ENCODE peak calls at places on chromosomes 5 and 9, in ten cellular contexts. One of them, this sample, is unnamed.

GRCh38 chr9:116027511-116027910 is 126.1 kb upstream of the PAPPA start:
- DNase-seq in MM.1S: no peak
- DNase-seq in CD4-positive, CD25-positive, alpha-beta regulatory T cell: no peak
- DNase-seq in mammary epithelial cell: peak
- DNase-seq in fibroblast of lung: peak
- DNase-seq in small intestine: no peak
- DNase-seq in heart right ventricle: no peak
- DNase-seq in A549: peak
- DNase-seq in substantia nigra: no peak
- DNase-seq in ascending aorta: no peak
- DNase-seq in this sample: no peak

GRCh38 chr9:27476870-27477269 is 47.2 kb upstream of the IFNK start:
- DNase-seq in fibroblast of lung: no peak
- DNase-seq in substantia nigra: no peak
- DNase-seq in mammary epithelial cell: no peak
- DNase-seq in CD4-positive, CD25-positive, alpha-beta regulatory T cell: no peak
- DNase-seq in A549: no peak
- DNase-seq in heart right ventricle: no peak
- DNase-seq in MM.1S: no peak
- DNase-seq in ascending aorta: no peak
- DNase-seq in small intestine: no peak
- DNase-seq in this sample: no peak

GRCh38 chr9:3751125-3751758 is 225.4 kb upstream of the RFX3 start:
- DNase-seq in MM.1S: peak
- DNase-seq in small intestine: no peak
- DNase-seq in ascending aorta: no peak
- DNase-seq in fibroblast of lung: peak
- DNase-seq in A549: peak
- DNase-seq in CD4-positive, CD25-positive, alpha-beta regulatory T cell: no peak
- DNase-seq in substantia nigra: peak
- DNase-seq in mammary epithelial cell: peak
- DNase-seq in heart right ventricle: no peak
- DNase-seq in this sample: no peak

GRCh38 chr5:139600336-139600949 is 39.3 kb downstream of the UBE2D2 start:
- DNase-seq in small intestine: no peak
- DNase-seq in MM.1S: no peak
- DNase-seq in CD4-positive, CD25-positive, alpha-beta regulatory T cell: no peak
- DNase-seq in A549: peak
- DNase-seq in heart right ventricle: no peak
- DNase-seq in fibroblast of lung: peak
- DNase-seq in mammary epithelial cell: peak
- DNase-seq in substantia nigra: no peak
- DNase-seq in ascending aorta: no peak
- DNase-seq in this sample: no peak

GRCh38 chr5:112861638-112861985 is 525 bp downstream of the SRP19 start:
- DNase-seq in MM.1S: no peak
- DNase-seq in mammary epithelial cell: no peak
- DNase-seq in A549: no peak
- DNase-seq in heart right ventricle: no peak
- DNase-seq in ascending aorta: no peak
- DNase-seq in substantia nigra: no peak
- DNase-seq in CD4-positive, CD25-positive, alpha-beta regulatory T cell: no peak
- DNase-seq in fibroblast of lung: no peak
- DNase-seq in small intestine: no peak
- DNase-seq in this sample: no peak

GRCh38 chr5:150159741-150160179 is 4.1 kb upstream of the PDGFRB start:
- DNase-seq in MM.1S: no peak
- DNase-seq in CD4-positive, CD25-positive, alpha-beta regulatory T cell: no peak
- DNase-seq in heart right ventricle: peak
- DNase-seq in ascending aorta: no peak
- DNase-seq in fibroblast of lung: peak
- DNase-seq in A549: no peak
- DNase-seq in mammary epithelial cell: no peak
- DNase-seq in small intestine: no peak
- DNase-seq in substantia nigra: no peak
- DNase-seq in this sample: no peak

GRCh38 chr5:78497573-78498533 is 137.4 kb downstream of the SCAMP1 start:
- DNase-seq in A549: no peak
- DNase-seq in heart right ventricle: no peak
- DNase-seq in ascending aorta: no peak
- DNase-seq in fibroblast of lung: no peak
- DNase-seq in CD4-positive, CD25-positive, alpha-beta regulatory T cell: no peak
- DNase-seq in MM.1S: peak
- DNase-seq in small intestine: no peak
- DNase-seq in substantia nigra: no peak
- DNase-seq in mammary epithelial cell: no peak
- DNase-seq in this sample: peak

GRCh38 chr5:78908173-78908901 is 76.8 kb downstream of the ARSB start:
- DNase-seq in mammary epithelial cell: no peak
- DNase-seq in small intestine: peak
- DNase-seq in substantia nigra: peak
- DNase-seq in ascending aorta: no peak
- DNase-seq in fibroblast of lung: peak
- DNase-seq in MM.1S: no peak
- DNase-seq in A549: no peak
- DNase-seq in heart right ventricle: peak
- DNase-seq in CD4-positive, CD25-positive, alpha-beta regulatory T cell: no peak
- DNase-seq in this sample: no peak

GRCh38 chr5:63233906-63234305 is 655.3 kb downstream of the LRRC70 start:
- DNase-seq in heart right ventricle: no peak
- DNase-seq in A549: no peak
- DNase-seq in fibroblast of lung: peak
- DNase-seq in small intestine: no peak
- DNase-seq in mammary epithelial cell: no peak
- DNase-seq in substantia nigra: no peak
- DNase-seq in CD4-positive, CD25-positive, alpha-beta regulatory T cell: no peak
- DNase-seq in ascending aorta: no peak
- DNase-seq in MM.1S: no peak
- DNase-seq in this sample: no peak

GRCh38 chr5:143041461-143041860 is 271.3 kb downstream of the ARHGAP26 start:
- DNase-seq in CD4-positive, CD25-positive, alpha-beta regulatory T cell: no peak
- DNase-seq in heart right ventricle: no peak
- DNase-seq in fibroblast of lung: no peak
- DNase-seq in small intestine: no peak
- DNase-seq in A549: no peak
- DNase-seq in MM.1S: no peak
- DNase-seq in substantia nigra: no peak
- DNase-seq in mammary epithelial cell: no peak
- DNase-seq in ascending aorta: no peak
- DNase-seq in this sample: no peak

GRCh38 chr9:129826344-129826743 is 2.4 kb upstream of the TOR1A start:
- DNase-seq in MM.1S: no peak
- DNase-seq in A549: no peak
- DNase-seq in CD4-positive, CD25-positive, alpha-beta regulatory T cell: no peak
- DNase-seq in heart right ventricle: no peak
- DNase-seq in small intestine: no peak
- DNase-seq in substantia nigra: no peak
- DNase-seq in ascending aorta: no peak
- DNase-seq in mammary epithelial cell: no peak
- DNase-seq in fibroblast of lung: no peak
- DNase-seq in this sample: no peak

GRCh38 chr5:170028124-170028523 is 47.8 kb upstream of the INSYN2B start:
- DNase-seq in fibroblast of lung: no peak
- DNase-seq in A549: no peak
- DNase-seq in MM.1S: no peak
- DNase-seq in ascending aorta: no peak
- DNase-seq in small intestine: no peak
- DNase-seq in heart right ventricle: no peak
- DNase-seq in substantia nigra: no peak
- DNase-seq in mammary epithelial cell: no peak
- DNase-seq in CD4-positive, CD25-positive, alpha-beta regulatory T cell: no peak
- DNase-seq in this sample: no peak

GRCh38 chr9:123607987-123608565 is 252.1 kb downstream of the CRB2 start:
- DNase-seq in ascending aorta: no peak
- DNase-seq in heart right ventricle: no peak
- DNase-seq in CD4-positive, CD25-positive, alpha-beta regulatory T cell: no peak
- DNase-seq in A549: no peak
- DNase-seq in fibroblast of lung: no peak
- DNase-seq in substantia nigra: no peak
- DNase-seq in small intestine: no peak
- DNase-seq in MM.1S: peak
- DNase-seq in mammary epithelial cell: no peak
- DNase-seq in this sample: no peak

GRCh38 chr9:92266486-92266885 is 27.0 kb downstream of the IARS1 start:
- DNase-seq in ascending aorta: no peak
- DNase-seq in heart right ventricle: peak
- DNase-seq in mammary epithelial cell: no peak
- DNase-seq in MM.1S: no peak
- DNase-seq in A549: no peak
- DNase-seq in fibroblast of lung: peak
- DNase-seq in substantia nigra: no peak
- DNase-seq in CD4-positive, CD25-positive, alpha-beta regulatory T cell: no peak
- DNase-seq in small intestine: no peak
- DNase-seq in this sample: no peak

GRCh38 chr9:98132806-98133631 is 14.0 kb upstream of the TRIM14 start:
- DNase-seq in CD4-positive, CD25-positive, alpha-beta regulatory T cell: no peak
- DNase-seq in MM.1S: peak
- DNase-seq in substantia nigra: no peak
- DNase-seq in fibroblast of lung: no peak
- DNase-seq in ascending aorta: no peak
- DNase-seq in A549: no peak
- DNase-seq in small intestine: no peak
- DNase-seq in mammary epithelial cell: no peak
- DNase-seq in heart right ventricle: no peak
- DNase-seq in this sample: peak

GRCh38 chr5:4553968-4554367 is 586.2 kb upstream of the ADAMTS16 start:
- DNase-seq in ascending aorta: no peak
- DNase-seq in small intestine: no peak
- DNase-seq in fibroblast of lung: no peak
- DNase-seq in mammary epithelial cell: no peak
- DNase-seq in MM.1S: no peak
- DNase-seq in heart right ventricle: no peak
- DNase-seq in substantia nigra: no peak
- DNase-seq in CD4-positive, CD25-positive, alpha-beta regulatory T cell: no peak
- DNase-seq in A549: no peak
- DNase-seq in this sample: no peak

GRCh38 chr9:99059074-99059894 is 45.6 kb upstream of the TGFBR1 start:
- DNase-seq in CD4-positive, CD25-positive, alpha-beta regulatory T cell: no peak
- DNase-seq in mammary epithelial cell: no peak
- DNase-seq in MM.1S: no peak
- DNase-seq in substantia nigra: peak
- DNase-seq in ascending aorta: peak
- DNase-seq in heart right ventricle: peak
- DNase-seq in A549: no peak
- DNase-seq in small intestine: peak
- DNase-seq in fibroblast of lung: no peak
- DNase-seq in this sample: no peak

GRCh38 chr9:137491735-137492432 is 32.8 kb upstream of the NSMF start:
- DNase-seq in ascending aorta: no peak
- DNase-seq in MM.1S: no peak
- DNase-seq in A549: no peak
- DNase-seq in small intestine: no peak
- DNase-seq in heart right ventricle: no peak
- DNase-seq in substantia nigra: no peak
- DNase-seq in CD4-positive, CD25-positive, alpha-beta regulatory T cell: no peak
- DNase-seq in fibroblast of lung: no peak
- DNase-seq in mammary epithelial cell: no peak
- DNase-seq in this sample: no peak

DNA sequence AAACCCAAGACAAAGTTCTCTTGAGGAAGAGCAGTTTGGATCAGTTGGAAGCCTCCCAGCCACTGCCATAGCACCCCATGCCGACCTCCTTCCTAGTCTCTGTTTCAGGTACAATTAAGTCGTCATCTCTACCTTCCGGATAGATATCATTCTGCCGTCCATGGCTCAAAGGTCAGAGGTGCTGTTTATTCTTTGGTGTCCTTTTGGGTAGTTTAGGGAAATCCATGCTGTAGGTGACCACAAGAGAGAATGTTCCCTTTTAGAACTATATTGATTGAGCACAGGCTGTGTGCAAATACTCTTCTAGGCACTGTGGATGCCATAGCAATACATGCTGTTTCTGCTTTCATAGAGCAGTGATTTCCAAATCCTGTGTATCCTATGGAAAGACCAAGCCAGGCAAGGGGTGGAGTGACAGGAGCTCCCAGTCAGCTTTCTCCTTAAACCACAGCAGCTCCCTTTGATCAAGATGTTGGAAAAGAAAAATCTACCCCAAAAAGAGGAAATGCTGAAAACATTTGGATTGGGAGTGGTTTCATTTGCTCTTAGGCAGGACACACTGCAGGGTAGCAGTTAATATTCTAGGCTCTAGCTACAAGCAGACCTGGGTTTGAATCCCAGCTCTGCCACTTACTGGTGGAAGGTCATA is 127.9 kb downstream of the PALM2AKAP2 start:
- DNase-seq in substantia nigra: no peak
- DNase-seq in MM.1S: no peak
- DNase-seq in fibroblast of lung: no peak
- DNase-seq in ascending aorta: no peak
- DNase-seq in small intestine: peak
- DNase-seq in mammary epithelial cell: no peak
- DNase-seq in heart right ventricle: no peak
- DNase-seq in A549: no peak
- DNase-seq in CD4-positive, CD25-positive, alpha-beta regulatory T cell: no peak
- DNase-seq in this sample: no peak
- H3K27ac ChIP-seq in substantia nigra: peak
- H3K27ac ChIP-seq in MM.1S: peak
- H3K27ac ChIP-seq in fibroblast of lung: peak
- H3K27ac ChIP-seq in ascending aorta: no peak
- H3K27ac ChIP-seq in small intestine: peak
- H3K27ac ChIP-seq in mammary epithelial cell: no peak
- H3K27ac ChIP-seq in heart right ventricle: peak
- H3K27ac ChIP-seq in A549: no peak
- H3K27ac ChIP-seq in CD4-positive, CD25-positive, alpha-beta regulatory T cell: no peak
- H3K27ac ChIP-seq in this sample: no peak

GRCh38 chr9:87035868-87036267 is 88.6 kb upstream of the GAS1 start:
- DNase-seq in heart right ventricle: no peak
- DNase-seq in CD4-positive, CD25-positive, alpha-beta regulatory T cell: no peak
- DNase-seq in ascending aorta: no peak
- DNase-seq in substantia nigra: no peak
- DNase-seq in small intestine: no peak
- DNase-seq in fibroblast of lung: peak
- DNase-seq in MM.1S: no peak
- DNase-seq in mammary epithelial cell: no peak
- DNase-seq in A549: no peak
- DNase-seq in this sample: no peak
- H3K27ac ChIP-seq in heart right ventricle: no peak
- H3K27ac ChIP-seq in CD4-positive, CD25-positive, alpha-beta regulatory T cell: no peak
- H3K27ac ChIP-seq in ascending aorta: peak
- H3K27ac ChIP-seq in substantia nigra: no peak
- H3K27ac ChIP-seq in small intestine: no peak
- H3K27ac ChIP-seq in fibroblast of lung: no peak
- H3K27ac ChIP-seq in MM.1S: no peak
- H3K27ac ChIP-seq in mammary epithelial cell: no peak
- H3K27ac ChIP-seq in A549: no peak
- H3K27ac ChIP-seq in this sample: peak

GRCh38 chr5:10194083-10194482 is 55.6 kb downstream of the ATPSCKMT start:
- DNase-seq in CD4-positive, CD25-positive, alpha-beta regulatory T cell: no peak
- DNase-seq in MM.1S: no peak
- DNase-seq in heart right ventricle: no peak
- DNase-seq in A549: no peak
- DNase-seq in mammary epithelial cell: no peak
- DNase-seq in fibroblast of lung: no peak
- DNase-seq in substantia nigra: no peak
- DNase-seq in small intestine: no peak
- DNase-seq in ascending aorta: no peak
- DNase-seq in this sample: no peak
- H3K27ac ChIP-seq in CD4-positive, CD25-positive, alpha-beta regulatory T cell: no peak
- H3K27ac ChIP-seq in MM.1S: no peak
- H3K27ac ChIP-seq in heart right ventricle: no peak
- H3K27ac ChIP-seq in A549: no peak
- H3K27ac ChIP-seq in mammary epithelial cell: no peak
- H3K27ac ChIP-seq in fibroblast of lung: no peak
- H3K27ac ChIP-seq in substantia nigra: no peak
- H3K27ac ChIP-seq in small intestine: no peak
- H3K27ac ChIP-seq in ascending aorta: no peak
- H3K27ac ChIP-seq in this sample: no peak

GRCh38 chr9:77533678-77534077 is 114.4 kb downstream of the GNA14 start:
- DNase-seq in small intestine: peak
- DNase-seq in mammary epithelial cell: no peak
- DNase-seq in heart right ventricle: no peak
- DNase-seq in substantia nigra: no peak
- DNase-seq in MM.1S: no peak
- DNase-seq in fibroblast of lung: no peak
- DNase-seq in A549: no peak
- DNase-seq in CD4-positive, CD25-positive, alpha-beta regulatory T cell: no peak
- DNase-seq in ascending aorta: no peak
- DNase-seq in this sample: no peak
- H3K27ac ChIP-seq in small intestine: peak
- H3K27ac ChIP-seq in mammary epithelial cell: no peak
- H3K27ac ChIP-seq in heart right ventricle: no peak
- H3K27ac ChIP-seq in substantia nigra: peak
- H3K27ac ChIP-seq in MM.1S: no peak
- H3K27ac ChIP-seq in fibroblast of lung: no peak
- H3K27ac ChIP-seq in A549: no peak
- H3K27ac ChIP-seq in CD4-positive, CD25-positive, alpha-beta regulatory T cell: no peak
- H3K27ac ChIP-seq in ascending aorta: no peak
- H3K27ac ChIP-seq in this sample: no peak